ENCODE peak calls at places on chromosomes 4 and X, in seven cellular contexts. U, D, O, A, H, R and T are unnamed samples.

GRCh38 chr4:176438401-176438800 is 118.6 kb downstream of the SPCS3 start:
- DNase-seq in U (no peak), D (no peak), O (no peak), A (no peak), H (no peak), R (no peak), T (no peak)

GRCh38 chrX:2897311-2897689 is 31.8 kb downstream of the ARSD start:
- DNase-seq in U (no peak), D (no peak), O (no peak), A (no peak), H (no peak), R (no peak), T (no peak)

GRCh38 chr4:114729339-114729738 is 130.7 kb downstream of the UGT8 start:
- DNase-seq in U (peak), D (no peak), O (no peak), A (peak), H (no peak), R (no peak), T (no peak)

GRCh38 chr4:56535915-56536314 is 30.3 kb downstream of the ARL9 start:
- DNase-seq in U (no peak), D (no peak), O (no peak), A (peak), H (no peak), R (no peak), T (peak)

GRCh38 chr4:4364486-4365208 is 22.3 kb upstream of the NSG1 start:
- DNase-seq in U (no peak), D (no peak), O (no peak), A (peak), H (no peak), R (no peak), T (peak)

GRCh38 chrX:95903490-95903889 is 781.2 kb upstream of the DIAPH2 start:
- DNase-seq in U (peak), D (no peak), O (no peak), A (peak), H (no peak), R (no peak), T (peak)

GRCh38 chr4:161172396-161173026 is 991.3 kb downstream of the FSTL5 start:
- DNase-seq in U (no peak), D (no peak), O (no peak), A (no peak), H (no peak), R (no peak), T (no peak)

GRCh38 chr4:168564024-168564423 is 67.2 kb downstream of the PALLD start:
- DNase-seq in U (no peak), D (no peak), O (no peak), A (no peak), H (no peak), R (no peak), T (no peak)

GRCh38 chrX:101408530-101408836 is 461 bp downstream of the HNRNPH2 start:
- DNase-seq in U (no peak), D (no peak), O (no peak), A (no peak), H (no peak), R (no peak), T (no peak)